ENCODE peak calls at places on chromosomes 13 and 19, in seven cellular contexts. V, H, A, K, X, E and F are unnamed samples. For H3K4me1 and H3K9me3, the result is how much of the 10 kb centered on the place peaks cover.

GRCh38 chr19:17775245-17775927 is 19.6 kb upstream of the B3GNT3 start:
- DNase-seq in A (no peak), V (peak), K (no peak), H (peak), E (no peak), X (no peak), F (no peak)

GRCh38 chr13:65260938-65261880 is 1968.9 kb downstream of the PCDH9 start:
- DNase-seq in X (no peak), K (no peak), E (no peak), A (no peak), V (no peak), H (peak), F (no peak)

GRCh38 chr19:48678201-48678600 is 5.4 kb upstream of the NTN5 start:
- DNase-seq in X (no peak), A (no peak), K (no peak), E (no peak), H (no peak), V (peak), F (no peak)

GRCh38 chr19:44812142-44812718 is 3.3 kb downstream of the BCAM start:
- DNase-seq in K (no peak), H (no peak), A (no peak), V (no peak), E (no peak), X (no peak), F (no peak)

GRCh38 chr13:38535271-38535670 is 151.6 kb upstream of the FREM2 start:
- DNase-seq in A (no peak), H (no peak), X (no peak), E (no peak), V (no peak), K (no peak), F (no peak)

GRCh38 chr19:32830231-32831014 is 39.1 kb downstream of the SLC7A9 start:
- DNase-seq in K (no peak), A (no peak), V (no peak), E (no peak), H (no peak), X (no peak), F (no peak)

GRCh38 chr13:106619688-106620555 is 52.0 kb upstream of the ARGLU1 start:
- DNase-seq in E (peak), K (no peak), V (peak), A (no peak), X (peak), H (peak), F (peak)

GRCh38 chr13:43368003-43368402 is 344.6 kb downstream of the DNAJC15 start:
- DNase-seq in E (no peak), A (no peak), H (peak), K (no peak), V (peak), X (no peak), F (no peak)

GRCh38 chr19:7500811-7501450 is 12.1 kb upstream of the PEX11G start:
- DNase-seq in K (peak), A (no peak), H (peak), X (no peak), V (peak), E (peak), F (peak)

GRCh38 chr13:83215627-83216026 is 666.6 kb downstream of the SLITRK1 start:
- DNase-seq in A (no peak), X (no peak), H (no peak), E (no peak), V (no peak), K (no peak), F (no peak)

GRCh38 chr13:106513025-106513424 is 22.4 kb downstream of the EFNB2 start:
- DNase-seq in E (no peak), K (no peak), A (no peak), V (no peak), X (no peak), H (no peak), F (no peak)

GRCh38 chr13:27665761-27666160 is 44.1 kb downstream of the POLR1D start:
- DNase-seq in A (no peak), V (no peak), E (no peak), K (peak), X (no peak), H (no peak), F (no peak)
- H3K4me1 ChIP-seq in A (under half), V (under half), E (under half), K (under half), X (under half), H (under half), F (under half)

GRCh38 chr19:57706346-57706745 is 2.7 kb downstream of the ZNF154 start:
- DNase-seq in E (no peak), K (no peak), X (no peak), H (no peak), V (no peak), A (no peak), F (no peak)
- H3K9me3 ChIP-seq in E (under half), K (under half), X (under half), H (under half), V (under half), A (under half), F (under half)

GRCh38 chr19:1168877-1169791 is 4.9 kb downstream of the SBNO2 start:
- DNase-seq in V (no peak), X (peak), K (peak), H (no peak), E (no peak), A (no peak), F (no peak)

GRCh38 chr19:1168562-1168873 is 5.5 kb downstream of the SBNO2 start:
- DNase-seq in K (no peak), H (no peak), X (no peak), A (no peak), V (no peak), E (no peak), F (no peak)

GRCh38 chr19:1170938-1171754 is 2.9 kb downstream of the SBNO2 start:
- DNase-seq in H (no peak), X (peak), K (no peak), V (no peak), E (no peak), A (no peak), F (no peak)

GRCh38 chr19:1171755-1172352 is 2.2 kb downstream of the SBNO2 start:
- DNase-seq in A (no peak), V (no peak), K (no peak), H (peak), E (no peak), X (peak), F (no peak)

GRCh38 chr19:1169921-1170885 is 3.9 kb downstream of the SBNO2 start:
- DNase-seq in V (no peak), A (no peak), H (no peak), E (no peak), K (no peak), X (peak), F (no peak)
- H3K4me1 ChIP-seq in V (under half), A (under half), H (under half), E (under half), K (under half), X (under half), F (half or more)

DNA sequence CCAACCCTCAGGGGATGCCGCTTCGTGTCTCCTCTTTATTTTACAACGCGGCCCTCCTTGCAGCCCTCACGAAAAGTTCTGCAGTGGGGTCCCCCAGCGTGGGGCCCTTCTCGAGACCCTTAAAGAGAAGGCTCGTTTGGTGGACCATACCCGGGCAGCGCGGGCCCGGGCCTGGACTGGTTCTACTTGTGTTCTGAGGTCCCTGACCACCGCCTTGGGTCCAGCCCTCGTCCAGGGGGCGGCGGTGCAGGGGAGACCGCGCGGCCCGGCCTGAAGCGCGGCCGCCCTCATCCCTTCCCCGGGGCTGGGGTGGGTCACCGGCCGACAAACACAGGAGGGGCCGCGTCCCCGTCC is 400 bp upstream of the SERP2 start:
- DNase-seq in K (no peak), V (no peak), E (no peak), X (no peak), A (no peak), H (no peak), F (no peak)
- H3K9me3 ChIP-seq in K (under half), V (under half), E (under half), X (under half), A (under half), H (under half), F (under half)

GRCh38 chr13:45718992-45719391 is 16.9 kb downstream of the CBY2 start:
- DNase-seq in E (no peak), V (no peak), K (no peak), A (no peak), H (no peak), X (no peak), F (no peak)
- H3K4me1 ChIP-seq in E (under half), V (under half), K (under half), A (under half), H (under half), X (under half), F (under half)

DNA sequence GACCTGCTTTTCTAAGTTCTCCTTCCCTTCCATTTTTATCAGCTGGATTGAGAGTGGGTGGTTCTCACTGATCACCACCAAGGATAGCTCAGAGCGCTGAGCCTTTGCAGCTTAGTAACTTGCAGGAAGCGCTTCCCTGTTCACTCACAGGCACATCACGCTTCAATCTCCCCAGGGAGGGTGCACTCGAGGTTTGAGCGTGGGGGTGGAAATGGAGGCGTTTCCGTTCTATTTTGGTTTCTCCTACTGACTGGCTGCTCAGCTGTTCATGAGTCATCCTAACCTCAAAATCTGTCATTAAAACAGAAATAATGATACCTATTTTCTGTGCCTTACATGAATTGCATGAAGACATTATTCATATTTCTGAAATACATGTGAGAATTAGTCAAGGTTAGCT is 292.1 kb downstream of the SPRY2 start:
- DNase-seq in A (peak), H (peak), X (peak), K (peak), V (peak), E (peak), F (peak)
- H3K9me3 ChIP-seq in A (under half), H (under half), X (under half), K (under half), V (under half), E (under half), F (under half)